ENCODE peak calls at places on chromosomes 1 and 21, in six cellular contexts. F, Y, H, U, I and X are unnamed samples.
A peak's percentile ranks its signal among the peaks of the same experiment; 100 is the strongest.

GRCh38 chr1:201719812-201720521 is 109.0 kb upstream of the IPO9 start:
- DNase-seq in H (no peak), U (peak; percentile 81), Y (peak; percentile 70), I (peak; percentile 85), F (peak; percentile 50), X (no peak)

GRCh38 chr1:220527279-220528048 is 472 bp upstream of the MARK1 start:
- DNase-seq in F (peak; percentile 20), U (no peak), I (no peak), H (no peak), Y (peak; percentile 82), X (no peak)

GRCh38 chr1:31730336-31731048 is 26.7 kb upstream of the COL16A1 start:
- DNase-seq in I (no peak), H (no peak), U (no peak), Y (no peak), F (no peak), X (no peak)

GRCh38 chr1:179036844-179037465 is 11.3 kb downstream of the FAM20B start:
- DNase-seq in I (peak; percentile 42), F (no peak), Y (no peak), H (no peak), U (no peak), X (no peak)

GRCh38 chr1:38530957-38531356 is 328.6 kb downstream of the RRAGC start:
- DNase-seq in U (no peak), Y (no peak), I (no peak), H (no peak), F (no peak), X (no peak)

GRCh38 chr1:1179339-1179982 is 5.8 kb downstream of the TTLL10 start:
- DNase-seq in Y (no peak), H (no peak), F (no peak), I (no peak), U (no peak), X (no peak)

GRCh38 chr1:24954022-24954421 is 23.9 kb upstream of the RUNX3 start:
- DNase-seq in I (no peak), U (no peak), H (no peak), Y (no peak), F (no peak), X (no peak)

GRCh38 chr1:22812092-22812880 is 101.6 kb downstream of the EPHB2 start:
- DNase-seq in U (no peak), H (no peak), Y (no peak), I (no peak), F (no peak), X (no peak)

GRCh38 chr1:228007054-228007800 is 429 bp downstream of the WNT3A start:
- DNase-seq in I (no peak), Y (no peak), H (no peak), F (peak; percentile 7), U (no peak), X (peak; percentile 17)

GRCh38 chr1:182444497-182444896 is 5.4 kb upstream of the RGSL1 start:
- DNase-seq in U (no peak), I (no peak), F (no peak), Y (no peak), H (no peak), X (no peak)

GRCh38 chr21:26849428-26850115 is 4.4 kb upstream of the ADAMTS1 start:
- DNase-seq in H (peak; percentile 48), F (no peak), U (no peak), I (peak; percentile 80), Y (no peak), X (no peak)

GRCh38 chr1:11233208-11233607 is 29.1 kb downstream of the MTOR start:
- DNase-seq in H (no peak), F (no peak), Y (no peak), I (no peak), U (no peak), X (no peak)

GRCh38 chr1:11238311-11238710 is 24.0 kb downstream of the MTOR start:
- DNase-seq in F (no peak), I (no peak), U (no peak), Y (no peak), H (no peak), X (no peak)

DNA sequence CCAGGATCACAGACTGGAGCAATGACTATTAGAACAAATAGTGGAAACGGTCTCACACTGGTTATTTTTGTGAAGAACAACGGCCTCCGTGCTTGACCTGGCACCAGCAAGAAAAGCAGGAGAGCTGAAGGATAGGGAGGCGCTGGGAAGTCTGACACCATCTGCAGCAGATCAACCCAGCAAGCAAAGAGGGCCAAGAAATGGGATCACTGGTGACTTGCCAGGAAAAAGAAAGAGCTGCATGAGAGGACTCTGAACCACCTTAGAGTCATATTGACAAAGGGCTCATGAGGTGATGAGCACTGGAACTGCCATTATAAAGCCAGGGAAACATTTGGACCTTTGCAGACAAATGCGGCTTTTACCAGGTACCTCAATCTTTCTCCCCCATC is 25.0 kb downstream of the MTOR start:
- DNase-seq in F (no peak), H (no peak), U (no peak), I (no peak), Y (no peak), X (no peak)
- H3K4me1 ChIP-seq in F (no peaks in the 10 kb centered on the region), H (no peaks in the 10 kb centered on the region), U (no peaks in the 10 kb centered on the region), I (no peaks in the 10 kb centered on the region), Y (no peaks in the 10 kb centered on the region), X (peaks cover 14% of the 10 kb centered on the region)

GRCh38 chr1:224690576-224690975 is 74.5 kb downstream of the CNIH3 start:
- DNase-seq in U (no peak), I (no peak), H (no peak), F (no peak), Y (no peak), X (no peak)
- TF ChIP-seq POLR2A in U (no peak), I (no peak), H (no peak), F (no peak), Y (no peak), X (no peak)

GRCh38 chr1:153959454-153959853 is 1.0 kb upstream of the CRTC2 start:
- DNase-seq in F (no peak), H (no peak), I (no peak), U (no peak), Y (no peak), X (no peak)

GRCh38 chr1:153957744-153958110 is 685 bp downstream of the CRTC2 start:
- DNase-seq in H (no peak), Y (peak; percentile 28), U (no peak), F (no peak), I (no peak), X (no peak)

GRCh38 chr1:153956997-153957715 is 1.3 kb downstream of the CRTC2 start:
- DNase-seq in H (no peak), Y (no peak), F (no peak), U (no peak), I (no peak), X (no peak)

GRCh38 chr1:153958961-153959260 is 499 bp upstream of the CRTC2 start:
- DNase-seq in Y (peak; percentile 33), I (no peak), H (no peak), U (no peak), F (no peak), X (no peak)

DNA sequence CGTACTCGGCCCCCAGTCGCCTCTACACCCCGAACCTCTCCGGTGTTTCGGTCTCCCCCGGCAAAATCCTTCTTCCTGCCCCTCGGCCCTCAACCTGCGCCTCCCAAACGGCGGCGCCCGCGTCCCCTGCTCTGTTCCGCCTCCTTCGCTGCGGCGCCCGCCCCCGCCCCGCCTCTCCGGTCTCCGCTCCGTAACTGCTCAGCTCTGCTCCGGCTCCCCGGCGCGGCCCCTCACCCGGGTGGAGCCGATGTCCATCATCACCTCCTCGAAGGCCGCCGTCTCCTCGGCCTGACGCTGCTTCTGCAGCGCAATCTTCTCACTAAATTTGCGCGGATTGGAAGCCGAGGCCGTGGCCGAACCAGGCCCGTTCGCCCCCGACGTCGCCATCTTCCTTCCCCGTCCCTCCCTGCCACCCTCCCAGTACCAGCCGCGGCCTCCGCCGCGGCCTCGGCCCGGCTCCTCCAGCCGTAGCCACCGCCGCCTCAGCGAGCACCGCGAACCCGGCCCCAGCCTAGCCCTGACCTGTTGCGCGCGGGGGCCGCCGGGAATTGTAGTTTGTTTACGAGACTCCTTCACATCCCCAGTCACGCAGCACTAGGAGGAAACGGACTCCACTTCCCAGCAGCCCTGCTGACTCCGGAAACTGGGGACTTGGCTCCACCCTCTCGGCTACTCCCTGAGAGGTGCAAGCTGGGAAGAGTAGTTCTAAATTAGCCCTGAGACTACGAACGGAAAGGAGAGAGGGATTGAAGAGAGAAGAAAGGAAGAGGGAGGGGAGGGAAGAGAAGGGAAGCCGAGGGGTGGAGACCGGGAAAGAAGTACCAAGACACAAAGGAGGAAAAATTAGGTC is at the start of gene CRTC2:
- DNase-seq in I (peak; percentile 98), F (peak; percentile 99), H (peak; percentile 98), U (peak; percentile 99), Y (peak; percentile 100), X (peak; percentile 99)
- H3K4me1 ChIP-seq in I (peaks cover 16% of the 10 kb centered on the region), F (peaks cover 53% of the 10 kb centered on the region), H (peaks cover 32% of the 10 kb centered on the region), U (peaks cover 76% of the 10 kb centered on the region), Y (peaks cover 44% of the 10 kb centered on the region), X (peaks cover 86% of the 10 kb centered on the region)

DNA sequence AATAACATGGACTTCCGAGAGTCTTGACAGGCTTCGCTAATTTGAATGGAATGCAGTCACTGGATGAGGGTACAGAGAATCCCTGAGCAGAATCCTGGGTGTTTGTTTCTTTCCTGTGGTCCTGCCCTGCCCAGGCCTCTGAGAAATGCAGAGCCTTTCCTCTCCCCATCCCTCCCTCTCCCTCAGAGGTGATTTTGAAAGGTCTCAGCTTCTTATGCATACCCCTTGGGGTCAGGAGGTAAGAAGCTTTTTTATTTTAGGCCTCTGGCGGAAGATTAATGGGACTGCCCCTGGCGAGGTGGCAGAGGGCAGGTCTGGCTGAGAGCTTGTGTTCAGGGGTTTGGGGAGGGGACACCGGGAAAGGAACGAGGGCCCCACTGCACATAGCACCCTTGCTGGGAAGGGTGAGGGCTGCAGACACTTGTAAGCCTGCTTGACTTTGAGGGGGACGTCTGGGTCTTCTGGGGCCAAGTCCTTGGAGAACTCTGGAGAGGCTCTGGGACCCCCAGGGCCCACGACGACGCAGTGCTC is 116.5 kb upstream of the SLC45A1 start:
- DNase-seq in F (no peak), H (peak; percentile 63), U (no peak), Y (no peak), I (peak; percentile 23), X (no peak)
- TF ChIP-seq POLR2A in F (no peak), H (no peak), U (no peak), Y (no peak), I (no peak), X (no peak)

GRCh38 chr21:37461494-37461893 is 94.9 kb downstream of the DYRK1A start:
- DNase-seq in H (no peak), F (no peak), Y (no peak), I (peak; percentile 33), U (no peak), X (no peak)

GRCh38 chr21:37455504-37455911 is 88.9 kb downstream of the DYRK1A start:
- DNase-seq in Y (no peak), H (peak; percentile 28), U (no peak), I (peak; percentile 24), F (no peak), X (no peak)

GRCh38 chr21:37459575-37459974 is 93.0 kb downstream of the DYRK1A start:
- DNase-seq in H (no peak), F (no peak), I (peak; percentile 69), U (no peak), Y (no peak), X (no peak)

GRCh38 chr21:37460196-37460595 is 93.6 kb downstream of the DYRK1A start:
- DNase-seq in F (no peak), Y (no peak), H (peak; percentile 53), U (no peak), I (no peak), X (no peak)

DNA sequence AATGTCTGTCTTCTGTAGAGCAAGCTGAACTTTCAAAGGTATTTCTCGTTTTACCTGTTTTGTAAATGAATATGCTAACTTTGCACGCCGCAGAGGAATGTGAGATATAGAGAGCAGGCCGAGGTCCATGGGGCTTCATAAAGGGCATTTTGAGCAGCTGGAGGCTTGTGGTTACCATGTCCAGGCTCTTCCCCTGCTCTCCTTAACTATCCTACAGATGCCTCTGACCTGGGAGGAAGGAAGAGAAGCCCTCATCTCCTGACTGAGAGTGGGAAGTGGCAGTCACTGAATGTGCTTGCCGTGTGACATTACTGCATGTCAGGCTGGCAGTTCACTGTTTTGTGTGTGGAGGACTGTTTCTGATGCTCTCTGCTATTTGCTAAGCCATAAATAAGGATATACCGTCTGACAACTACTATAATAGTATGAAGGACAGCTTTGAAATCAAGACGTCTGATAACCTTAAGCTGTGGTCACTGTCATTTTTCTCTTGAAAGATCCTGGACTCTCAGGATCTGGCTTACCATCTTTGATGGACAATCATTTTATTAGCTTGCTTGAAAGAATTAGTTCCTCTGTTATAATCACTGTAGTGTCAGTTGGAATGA is 92.2 kb downstream of the DYRK1A start:
- DNase-seq in Y (no peak), F (no peak), H (no peak), I (no peak), U (no peak), X (no peak)
- H3K4me1 ChIP-seq in Y (peaks cover 17% of the 10 kb centered on the region), F (peaks cover 76% of the 10 kb centered on the region), H (peaks cover 78% of the 10 kb centered on the region), I (peaks cover 25% of the 10 kb centered on the region), U (peaks cover 95% of the 10 kb centered on the region), X (peaks cover 65% of the 10 kb centered on the region)